ENCODE peak calls at places on chromosomes 11 and 22, in four cellular contexts. One of them, this sample, is unnamed.

GRCh38 chr11:122698390-122698789 is 42.9 kb downstream of the UBASH3B start:
- DNase-seq in HTR-8/SVneo: no peak
- DNase-seq in mesendoderm: no peak
- DNase-seq in SK-N-MC: no peak
- DNase-seq in this sample: no peak

GRCh38 chr11:94521684-94522083 is 9.4 kb downstream of the C11orf97 start:
- DNase-seq in SK-N-MC: no peak
- DNase-seq in HTR-8/SVneo: no peak
- DNase-seq in mesendoderm: peak; percentile 59
- DNase-seq in this sample: no peak

GRCh38 chr11:65648997-65649491 is 11.1 kb downstream of the SIPA1 start:
- DNase-seq in SK-N-MC: no peak
- DNase-seq in HTR-8/SVneo: no peak
- DNase-seq in mesendoderm: no peak
- DNase-seq in this sample: no peak

GRCh38 chr11:123386746-123387510 is 43.1 kb upstream of the GRAMD1B start:
- DNase-seq in mesendoderm: peak; percentile 56
- DNase-seq in HTR-8/SVneo: no peak
- DNase-seq in SK-N-MC: no peak
- DNase-seq in this sample: no peak

GRCh38 chr11:33692013-33692504 is 8.6 kb downstream of the C11orf91 start:
- DNase-seq in HTR-8/SVneo: peak; percentile 75
- DNase-seq in SK-N-MC: no peak
- DNase-seq in mesendoderm: peak; percentile 62
- DNase-seq in this sample: no peak

GRCh38 chr11:67999201-67999629 is 4.7 kb downstream of the UNC93B1 start:
- DNase-seq in mesendoderm: no peak
- DNase-seq in SK-N-MC: no peak
- DNase-seq in HTR-8/SVneo: no peak
- DNase-seq in this sample: no peak

GRCh38 chr22:19419464-19420178 is 11.9 kb downstream of the HIRA start:
- DNase-seq in SK-N-MC: no peak
- DNase-seq in HTR-8/SVneo: no peak
- DNase-seq in mesendoderm: peak; percentile 88
- DNase-seq in this sample: no peak

GRCh38 chr11:119713361-119714040 is 15.5 kb downstream of the NECTIN1 start:
- DNase-seq in mesendoderm: peak; percentile 59
- DNase-seq in SK-N-MC: no peak
- DNase-seq in HTR-8/SVneo: no peak
- DNase-seq in this sample: no peak

GRCh38 chr11:78656984-78657383 is 82.3 kb upstream of the NARS2 start:
- DNase-seq in HTR-8/SVneo: no peak
- DNase-seq in mesendoderm: no peak
- DNase-seq in SK-N-MC: no peak
- DNase-seq in this sample: peak; percentile 15

GRCh38 chr11:134973801-134974200 is 561.8 kb upstream of the B3GAT1 start:
- DNase-seq in mesendoderm: no peak
- DNase-seq in SK-N-MC: no peak
- DNase-seq in HTR-8/SVneo: no peak
- DNase-seq in this sample: no peak

GRCh38 chr11:19676508-19677379 is 35.9 kb upstream of the NAV2 start:
- DNase-seq in mesendoderm: no peak
- DNase-seq in SK-N-MC: no peak
- DNase-seq in HTR-8/SVneo: no peak
- DNase-seq in this sample: no peak

This sample was measured in cardiac septum.